ENCODE peak calls at places on chromosome 16, in four cellular contexts. E is frontal cortex, T is iPS DF 19.7, O is RPMI7951. W is an unnamed sample.

GRCh38 chr16:4477966-4478365 is 1.8 kb downstream of the HMOX2 start:
- DNase-seq in E (no peak), T (no peak), O (peak), W (no peak)

GRCh38 chr16:68752602-68753001 is 15.5 kb downstream of the CDH1 start:
- DNase-seq in E (no peak), T (no peak), O (no peak), W (no peak)

GRCh38 chr16:67883872-67884261 is 818 bp upstream of the NRN1L start:
- DNase-seq in E (peak), T (no peak), O (peak), W (peak)

GRCh38 chr16:29943846-29944669 is 17.8 kb upstream of the TMEM219 start:
- DNase-seq in E (no peak), T (no peak), O (peak), W (no peak)

GRCh38 chr16:117381-118365 is 20.8 kb downstream of the NPRL3 start:
- DNase-seq in E (no peak), T (no peak), O (peak), W (peak)

GRCh38 chr16:67148656-67149275 is 2.0 kb downstream of the B3GNT9 start:
- DNase-seq in E (peak), T (no peak), O (no peak), W (no peak)

GRCh38 chr16:22161401-22161800 is 905 bp upstream of the SDR42E2 start:
- DNase-seq in E (no peak), T (no peak), O (no peak), W (no peak)

GRCh38 chr16:2977440-2977839 is 2.8 kb downstream of the PKMYT1 start:
- DNase-seq in E (peak), T (no peak), O (no peak), W (no peak)

GRCh38 chr16:27169511-27170071 is 33.7 kb upstream of the KDM8 start:
- DNase-seq in E (no peak), T (no peak), O (peak), W (no peak)

GRCh38 chr16:27925612-27926011 is 137.9 kb downstream of the GSG1L start:
- DNase-seq in E (no peak), T (no peak), O (no peak), W (no peak)

GRCh38 chr16:12395266-12395665 is 408.4 kb downstream of the CPPED1 start:
- DNase-seq in E (no peak), T (no peak), O (no peak), W (no peak)

GRCh38 chr16:29844575-29845331 is 18.3 kb downstream of the CDIPT start:
- DNase-seq in E (no peak), T (no peak), O (no peak), W (no peak)

W was measured in D721Med.